ENCODE peak calls at places on chromosomes 7 and 10, in five cellular contexts. O, R, F, A and Q are unnamed samples.
A peak's percentile ranks its signal among the peaks of the same experiment; 100 is the strongest.

GRCh38 chr10:3902054-3902808 is 117.2 kb upstream of the KLF6 start:
- DNase-seq in R (no peak), A (no peak), F (no peak), O (no peak), Q (no peak)

GRCh38 chr10:71092812-71093391 is 119.5 kb upstream of the UNC5B start:
- DNase-seq in F (no peak), O (no peak), A (no peak), R (peak; percentile 24), Q (no peak)

GRCh38 chr7:111357691-111358090 is 204.6 kb downstream of the IMMP2L start:
- DNase-seq in R (no peak), A (no peak), O (peak; percentile 37), F (no peak), Q (no peak)

GRCh38 chr7:130695840-130696239 is 9.5 kb upstream of the TSGA13 start:
- DNase-seq in R (no peak), A (no peak), F (no peak), O (no peak), Q (no peak)

GRCh38 chr7:25456467-25457171 is 228.3 kb upstream of the NPVF start:
- DNase-seq in O (no peak), A (peak; percentile 1), R (peak; percentile 56), F (no peak), Q (no peak)

GRCh38 chr7:1940402-1940786 is 270.3 kb downstream of the ELFN1 start:
- DNase-seq in A (no peak), R (no peak), O (peak; percentile 93), F (peak; percentile 57), Q (no peak)

GRCh38 chr7:135757719-135758411 is 9.3 kb upstream of the FAM180A start:
- DNase-seq in O (peak; percentile 59), A (no peak), R (peak; percentile 46), F (no peak), Q (no peak)

GRCh38 chr7:3434611-3435010 is 133.6 kb downstream of the SDK1 start:
- DNase-seq in R (no peak), O (no peak), A (no peak), F (no peak), Q (no peak)

GRCh38 chr10:8325417-8325980 is 271.0 kb downstream of the GATA3 start:
- DNase-seq in R (no peak), O (no peak), A (no peak), F (no peak), Q (no peak)

GRCh38 chr10:102720775-102721301 is 6.4 kb downstream of the SFXN2 start:
- DNase-seq in O (no peak), F (no peak), A (no peak), R (no peak), Q (no peak)

GRCh38 chr10:121823993-121824463 is 103.8 kb downstream of the ATE1 start:
- DNase-seq in R (no peak), O (peak; percentile 60), F (no peak), A (no peak), Q (no peak)

GRCh38 chr10:8776926-8777625 is 722.6 kb downstream of the GATA3 start:
- DNase-seq in O (no peak), F (no peak), R (no peak), A (no peak), Q (no peak)

GRCh38 chr7:150375662-150376521 is 3.2 kb upstream of the ZNF775 start:
- DNase-seq in O (no peak), A (no peak), R (no peak), F (no peak), Q (no peak)

GRCh38 chr7:108454674-108455523 is 1.3 kb downstream of the NRCAM start:
- DNase-seq in F (no peak), A (peak; percentile 62), R (no peak), O (no peak), Q (peak; percentile 48)

GRCh38 chr10:8712653-8713052 is 658.2 kb downstream of the GATA3 start:
- DNase-seq in A (no peak), R (no peak), F (no peak), O (no peak), Q (no peak)

GRCh38 chr10:97748116-97748515 is 11.2 kb downstream of the ZFYVE27 start:
- DNase-seq in R (no peak), F (no peak), A (no peak), O (no peak), Q (no peak)

GRCh38 chr10:69419761-69420126 is 3.0 kb upstream of the TACR2 start:
- DNase-seq in F (no peak), R (no peak), O (no peak), A (no peak), Q (no peak)

GRCh38 chr7:81842361-81842760 is 72.5 kb upstream of the HGF start:
- DNase-seq in A (no peak), F (no peak), O (no peak), R (no peak), Q (no peak)

GRCh38 chr10:132687893-132688579 is 97.9 kb downstream of the NKX6-2 start:
- DNase-seq in O (no peak), A (no peak), F (no peak), R (no peak), Q (no peak)

GRCh38 chr10:43200538-43201390 is 62.5 kb downstream of the CSGALNACT2 start:
- DNase-seq in A (no peak), R (no peak), F (no peak), O (no peak), Q (no peak)

GRCh38 chr7:46859963-46860475 is 721.9 kb downstream of the TNS3 start:
- DNase-seq in F (no peak), R (no peak), O (peak; percentile 98), A (no peak), Q (no peak)

GRCh38 chr7:4226166-4226857 is 455.8 kb upstream of the FOXK1 start:
- DNase-seq in O (no peak), F (no peak), R (no peak), A (no peak), Q (no peak)

GRCh38 chr10:50347394-50347802 is 96.1 kb upstream of the ASAH2 start:
- DNase-seq in F (no peak), R (no peak), A (no peak), O (no peak), Q (no peak)

GRCh38 chr7:146090023-146090645 is 26.5 kb upstream of the CNTNAP2 start:
- DNase-seq in O (peak; percentile 51), A (no peak), F (no peak), R (no peak), Q (no peak)

GRCh38 chr7:44194562-44195145 is 5.4 kb upstream of the GCK start:
- DNase-seq in F (no peak), A (no peak), R (no peak), O (no peak), Q (no peak)

GRCh38 chr7:118057404-118057803 is 126.6 kb upstream of the LSM8 start:
- DNase-seq in R (no peak), O (peak; percentile 59), F (no peak), A (no peak), Q (no peak)

GRCh38 chr7:106421181-106421762 is 136.5 kb upstream of the NAMPT start:
- DNase-seq in A (peak; percentile 81), F (no peak), O (peak; percentile 51), R (peak; percentile 68), Q (peak; percentile 37)

GRCh38 chr7:82362129-82362528 is 81.4 kb downstream of the CACNA2D1 start:
- DNase-seq in A (no peak), R (no peak), O (peak; percentile 72), F (no peak), Q (no peak)

GRCh38 chr7:99407849-99408346 is 499 bp downstream of the PDAP1 start:
- DNase-seq in R (no peak), F (no peak), O (peak; percentile 47), A (peak; percentile 27), Q (no peak)

GRCh38 chr7:144020340-144020739 is 20.2 kb downstream of the OR6B1 start:
- DNase-seq in F (no peak), A (no peak), O (no peak), R (no peak), Q (no peak)

GRCh38 chr7:105355701-105356100 is 33.0 kb downstream of the SRPK2 start:
- DNase-seq in O (no peak), A (no peak), R (no peak), F (no peak), Q (no peak)

GRCh38 chr7:111650456-111650999 is 88.2 kb upstream of the IMMP2L start:
- DNase-seq in F (no peak), R (no peak), O (peak; percentile 49), A (no peak), Q (no peak)

GRCh38 chr7:90626011-90626410 is 29.9 kb downstream of the CDK14 start:
- DNase-seq in F (no peak), R (no peak), O (peak; percentile 37), A (no peak), Q (no peak)

GRCh38 chr10:27710009-27710408 is 35.6 kb downstream of the MKX start:
- DNase-seq in F (no peak), O (no peak), A (no peak), R (no peak), Q (no peak)

GRCh38 chr10:28508304-28508925 is 24.5 kb upstream of the WAC start:
- DNase-seq in R (no peak), O (no peak), A (no peak), F (no peak), Q (no peak)

GRCh38 chr7:98322331-98323260 is 41.1 kb downstream of the BRI3 start:
- DNase-seq in F (no peak), R (no peak), O (no peak), A (no peak), Q (no peak)

GRCh38 chr10:79610601-79611191 is at the start of gene SFTPA1:
- DNase-seq in F (no peak), R (no peak), O (no peak), A (no peak), Q (no peak)

GRCh38 chr7:101644879-101645278 is 15.8 kb upstream of the MYL10 start:
- DNase-seq in F (no peak), R (no peak), A (no peak), O (no peak), Q (no peak)

GRCh38 chr10:78336402-78336791 is 302.7 kb downstream of the RPS24 start:
- DNase-seq in O (peak; percentile 78), F (no peak), A (no peak), R (peak; percentile 44), Q (no peak)